ENCODE peak calls at places on chromosomes 12 and 14, in five cellular contexts. Z, F, C, K and G are unnamed samples.

GRCh38 chr12:13595536-13596450 is 385.6 kb downstream of the GRIN2B start:
- DNase-seq in Z (no peak), F (no peak), C (no peak), K (peak), G (no peak)

GRCh38 chr14:51014086-51014485 is 69.8 kb upstream of the PYGL start:
- DNase-seq in Z (no peak), F (no peak), C (no peak), K (peak), G (no peak)

GRCh38 chr14:58455593-58456265 is 28.2 kb downstream of the KIAA0586 start:
- DNase-seq in Z (no peak), F (no peak), C (no peak), K (peak), G (no peak)

GRCh38 chr12:64480148-64480547 is 28.2 kb downstream of the TBK1 start:
- DNase-seq in Z (no peak), F (no peak), C (no peak), K (peak), G (no peak)

GRCh38 chr14:102799684-102800562 is 22.7 kb downstream of the TRAF3 start:
- DNase-seq in Z (no peak), F (no peak), C (no peak), K (no peak), G (no peak)

GRCh38 chr12:64186789-64187188 is 35.3 kb downstream of the KICS2 start:
- DNase-seq in Z (no peak), F (no peak), C (no peak), K (peak), G (no peak)

GRCh38 chr14:71749613-71750238 is 182.5 kb upstream of the RGS6 start:
- DNase-seq in Z (peak), F (no peak), C (no peak), K (no peak), G (no peak)

GRCh38 chr12:6074979-6075585 is 49.4 kb downstream of the VWF start:
- DNase-seq in Z (no peak), F (no peak), C (no peak), K (no peak), G (no peak)

GRCh38 chr14:80477388-80478160 is 266.3 kb upstream of the DIO2 start:
- DNase-seq in Z (no peak), F (no peak), C (no peak), K (no peak), G (no peak)

GRCh38 chr12:109919466-109919865 is 19.4 kb downstream of the TCHP start:
- DNase-seq in Z (no peak), F (no peak), C (no peak), K (no peak), G (no peak)

GRCh38 chr12:115451785-115452736 is 768.1 kb upstream of the TBX3 start:
- DNase-seq in Z (peak), F (no peak), C (no peak), K (no peak), G (no peak)

GRCh38 chr14:92635031-92635430 is 113.4 kb downstream of the LGMN start:
- DNase-seq in Z (no peak), F (no peak), C (no peak), K (no peak), G (no peak)

GRCh38 chr12:14716848-14717444 is 20.5 kb upstream of the GUCY2C start:
- DNase-seq in Z (no peak), F (peak), C (peak), K (peak), G (peak)

GRCh38 chr12:5432011-5432400 is at the start of gene NTF3:
- DNase-seq in Z (no peak), F (no peak), C (peak), K (no peak), G (no peak)

GRCh38 chr12:88207921-88208640 is 66.0 kb downstream of the TMTC3 start:
- DNase-seq in Z (no peak), F (no peak), C (no peak), K (peak), G (no peak)

GRCh38 chr14:75452900-75453816 is 25.3 kb downstream of the JDP2 start:
- DNase-seq in Z (peak), F (peak), C (no peak), K (peak), G (no peak)

GRCh38 chr12:122688291-122688690 is 14.9 kb downstream of the HCAR2 start:
- DNase-seq in Z (no peak), F (no peak), C (no peak), K (no peak), G (no peak)

GRCh38 chr12:43282106-43282505 is 269.9 kb downstream of the ADAMTS20 start:
- DNase-seq in Z (no peak), F (no peak), C (no peak), K (peak), G (no peak)

GRCh38 chr14:26123459-26123858 is 474.4 kb downstream of the NOVA1 start:
- DNase-seq in Z (no peak), F (no peak), C (no peak), K (no peak), G (no peak)

GRCh38 chr12:12784911-12785814 is at the start of gene APOLD1:
- DNase-seq in Z (no peak), F (no peak), C (no peak), K (no peak), G (no peak)

GRCh38 chr14:90556666-90557450 is 160.0 kb downstream of the CALM1 start:
- DNase-seq in Z (no peak), F (no peak), C (no peak), K (no peak), G (no peak)
- TF ChIP-seq CTCF in Z (no peak), F (peak), C (no peak), K (no peak), G (no peak)

DNA sequence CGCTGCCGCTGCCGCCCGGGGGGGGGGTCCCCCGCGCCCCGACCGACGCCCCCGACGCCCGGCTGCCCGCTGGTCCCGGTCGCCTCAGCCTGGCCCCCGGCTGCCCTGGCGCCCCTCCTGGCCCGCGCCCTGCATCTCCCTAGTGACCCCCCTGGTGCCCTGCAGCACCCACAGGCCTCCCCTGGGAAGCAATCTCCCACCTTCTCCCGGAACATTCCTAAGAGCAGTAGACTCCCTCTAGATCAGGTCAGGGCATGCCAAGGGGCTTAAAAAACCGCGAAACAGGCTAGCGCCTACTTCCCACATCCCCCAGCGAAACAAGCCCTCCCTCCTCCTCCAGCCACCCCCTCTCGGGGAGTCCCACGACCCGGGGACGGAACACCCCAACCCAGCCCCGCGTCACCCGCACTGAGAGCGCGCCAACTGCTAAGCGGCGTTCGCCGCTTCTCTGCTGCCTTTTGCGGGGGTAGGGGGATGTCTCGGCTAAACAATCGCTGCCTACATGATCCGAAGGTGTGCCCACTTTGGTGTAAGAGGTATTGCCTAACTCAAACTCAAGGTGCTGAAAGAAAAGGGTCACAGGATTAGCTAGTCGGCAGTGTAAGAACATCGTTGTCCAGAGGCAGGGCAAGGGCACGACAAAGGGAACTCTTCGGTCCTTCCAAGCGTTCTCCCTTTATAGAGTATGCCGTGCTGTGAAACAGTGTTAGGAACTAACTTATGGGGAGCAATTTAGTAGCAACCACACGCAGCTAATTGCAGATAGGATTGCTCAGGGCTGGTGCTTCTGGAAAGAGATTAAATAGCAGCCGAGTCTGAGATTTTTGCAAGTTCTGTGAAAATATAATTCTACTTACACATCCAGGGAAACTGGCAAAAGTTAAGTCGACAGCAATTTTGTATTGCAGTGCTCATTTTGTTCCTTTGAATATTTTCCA is 617 bp upstream of the NTN4 start:
- DNase-seq in Z (no peak), F (peak), C (peak), K (peak), G (no peak)
- H3K4me3 ChIP-seq in Z (peak), F (peak), C (peak), K (peak), G (peak)

DNA sequence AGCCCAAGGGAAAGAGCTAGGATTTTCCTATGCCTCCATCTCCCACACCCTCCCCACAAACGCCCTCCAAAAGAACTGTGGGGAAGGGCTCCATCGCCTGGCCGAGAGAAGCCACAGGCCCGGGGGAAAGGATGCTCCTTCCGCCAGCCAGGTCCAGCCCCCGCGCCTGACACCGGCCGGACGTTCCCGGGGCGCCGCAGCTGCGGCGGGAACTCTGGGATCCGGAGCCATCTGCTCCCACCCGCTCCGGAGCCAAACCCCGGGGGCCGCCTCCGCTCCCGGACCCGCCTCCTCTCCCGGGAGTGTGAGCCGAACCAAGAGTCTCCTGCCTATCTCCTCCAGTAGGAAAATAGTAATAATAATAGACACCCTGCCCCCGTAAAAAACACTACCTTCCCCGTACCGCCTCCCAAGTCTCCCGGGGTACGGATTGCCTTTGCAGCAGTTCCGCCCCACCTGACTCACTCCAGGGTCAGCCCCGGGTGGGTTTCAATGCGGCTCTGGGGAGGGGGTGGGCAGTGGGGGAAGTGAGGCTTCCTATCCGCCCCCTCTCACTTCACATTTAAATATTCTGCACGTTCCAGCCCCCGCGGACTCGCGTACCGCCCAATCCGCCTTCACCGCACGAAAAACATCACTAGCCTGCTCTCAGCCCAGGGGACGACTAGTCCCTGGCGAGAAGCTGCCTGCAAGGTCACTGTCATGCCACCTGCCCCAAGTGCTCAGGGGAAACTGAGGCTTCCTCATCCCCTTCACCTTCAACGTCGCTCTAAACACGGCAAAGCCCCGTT is 2.4 kb downstream of the AGAP2 start:
- DNase-seq in Z (no peak), F (no peak), C (no peak), K (no peak), G (no peak)
- TF ChIP-seq CTCF in Z (no peak), F (peak), C (no peak), K (peak), G (no peak)

DNA sequence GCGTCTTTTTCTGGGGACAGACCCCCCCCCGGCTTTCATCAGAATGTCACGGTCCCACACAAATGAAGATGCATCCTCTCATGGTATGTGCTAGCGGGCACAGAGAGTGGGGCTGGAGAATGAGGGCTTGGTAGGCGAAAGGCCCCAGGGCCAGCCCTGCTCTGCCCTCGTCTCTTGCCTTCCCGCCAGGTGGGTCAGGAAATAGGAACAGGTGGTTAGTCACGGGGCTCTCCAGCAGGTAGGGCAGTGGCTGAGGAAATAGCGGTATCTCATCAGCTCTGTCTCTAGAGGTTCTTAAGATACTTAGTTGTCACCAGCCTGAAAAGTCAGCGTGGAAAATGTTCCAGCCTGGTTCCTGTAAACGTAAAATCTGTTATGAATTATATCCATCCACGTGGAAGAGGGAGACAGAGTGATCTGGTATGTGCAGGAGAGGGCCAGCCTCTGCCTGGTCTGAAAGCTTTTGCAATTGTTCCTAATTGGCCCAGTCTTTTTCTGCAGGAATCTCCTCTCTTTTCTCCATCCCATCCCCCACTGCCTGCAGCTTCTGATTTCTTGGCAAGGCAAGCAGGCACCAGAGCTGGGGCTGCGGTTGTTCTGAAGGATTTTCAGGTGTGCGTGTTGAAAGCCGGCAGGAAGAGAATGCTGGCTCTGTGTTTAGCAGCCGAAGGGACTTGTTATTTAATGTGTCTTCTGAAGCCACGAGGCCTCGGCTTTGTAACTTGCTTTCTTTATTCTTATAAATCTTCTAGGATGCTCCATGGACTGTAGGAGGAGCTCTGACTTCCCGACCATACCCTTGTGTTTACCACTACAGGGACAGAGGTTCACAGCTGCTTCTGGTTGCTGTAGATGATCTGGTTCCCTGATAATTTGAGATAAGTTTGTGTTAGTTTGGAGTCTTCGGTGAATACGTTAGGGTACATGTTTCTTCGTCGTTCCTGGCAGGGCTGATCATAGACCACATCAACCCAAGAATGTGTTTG is 131.1 kb downstream of the CACNA1C start:
- DNase-seq in Z (no peak), F (no peak), C (no peak), K (no peak), G (no peak)
- H3K4me3 ChIP-seq in Z (no peak), F (no peak), C (no peak), K (no peak), G (no peak)

GRCh38 chr12:44317651-44318126 is 481.8 kb downstream of the TMEM117 start:
- DNase-seq in Z (no peak), F (no peak), C (no peak), K (peak), G (no peak)
- TF ChIP-seq CTCF in Z (no peak), F (peak), C (peak), K (peak), G (no peak)

GRCh38 chr12:48680861-48681260 is 1.2 kb downstream of the KANSL2 start:
- DNase-seq in Z (no peak), F (no peak), C (no peak), K (no peak), G (no peak)
- H3K4me3 ChIP-seq in Z (peak), F (peak), C (peak), K (peak), G (peak)

DNA sequence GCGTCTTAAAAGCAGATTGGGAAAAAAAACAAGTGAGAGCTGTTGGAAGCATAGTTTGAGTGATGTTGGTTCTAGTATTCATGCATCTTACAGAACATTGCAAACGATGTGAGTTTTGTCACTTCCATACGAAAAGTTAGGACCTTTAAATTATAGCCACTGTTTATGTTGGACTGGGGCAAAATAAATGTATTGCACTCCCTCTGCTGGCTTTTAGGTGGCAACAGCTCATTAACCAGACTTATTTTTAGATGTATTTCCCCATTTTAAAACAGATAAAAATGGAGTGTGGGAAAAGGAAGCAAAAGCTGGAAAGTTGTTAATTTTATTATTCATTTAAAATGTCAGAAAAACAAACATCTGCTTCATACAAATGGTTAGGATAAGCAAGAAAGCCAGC is 111.9 kb downstream of the LGR5 start:
- DNase-seq in Z (no peak), F (no peak), C (no peak), K (peak), G (no peak)
- TF ChIP-seq CTCF in Z (no peak), F (peak), C (peak), K (peak), G (no peak)

GRCh38 chr12:105291531-105291930 is 39.0 kb upstream of the C12orf75 start:
- DNase-seq in Z (no peak), F (no peak), C (no peak), K (no peak), G (no peak)

GRCh38 chr12:105296116-105297095 is 34.1 kb upstream of the C12orf75 start:
- DNase-seq in Z (no peak), F (no peak), C (no peak), K (no peak), G (no peak)

GRCh38 chr12:105294164-105294563 is 36.3 kb upstream of the C12orf75 start:
- DNase-seq in Z (no peak), F (no peak), C (no peak), K (no peak), G (no peak)

GRCh38 chr12:105292705-105293104 is 37.8 kb upstream of the C12orf75 start:
- DNase-seq in Z (no peak), F (no peak), C (no peak), K (no peak), G (no peak)

DNA sequence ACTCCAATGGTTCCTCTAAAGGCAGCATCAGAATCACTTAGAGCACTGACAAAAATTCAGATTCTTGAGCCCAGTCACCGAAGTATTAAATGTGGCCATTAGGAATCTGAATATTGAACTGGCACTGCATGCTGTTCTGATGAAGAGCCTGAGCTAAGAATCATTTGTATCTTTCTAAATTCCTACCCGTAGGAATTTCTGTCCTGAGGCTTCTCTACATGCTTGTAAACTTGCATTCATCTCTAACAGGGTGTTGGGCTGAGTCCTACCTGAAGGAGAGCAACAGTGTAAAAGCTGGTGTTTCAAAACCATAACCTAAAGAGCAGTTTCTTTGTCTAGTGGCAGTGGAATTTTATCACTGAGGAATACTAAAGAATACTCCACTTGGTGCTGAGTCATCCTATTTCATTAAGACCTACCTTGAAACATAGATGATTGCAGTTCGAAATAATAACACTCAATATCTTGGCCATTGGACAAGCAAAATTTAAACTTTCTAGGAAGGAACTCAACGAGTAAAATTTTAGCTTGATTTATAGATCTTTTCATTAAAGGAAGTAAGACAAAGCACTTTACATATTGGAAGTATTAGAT is 35.5 kb upstream of the C12orf75 start:
- DNase-seq in Z (no peak), F (no peak), C (no peak), K (no peak), G (no peak)
- H3K4me3 ChIP-seq in Z (no peak), F (no peak), C (no peak), K (no peak), G (no peak)